ENCODE peak calls at places on chromosomes 1 and 21, in five cellular contexts. One of them, this sample, is unnamed.
A peak's percentile ranks its signal among the peaks of the same experiment; 100 is the strongest.

GRCh38 chr1:238647877-238648276 is 738.5 kb upstream of the CHRM3 start:
- DNase-seq in K562: no peak
- DNase-seq in HepG2: no peak
- DNase-seq in GM12878: no peak
- DNase-seq in H1: no peak
- DNase-seq in this sample: no peak

GRCh38 chr1:203523667-203524066 is 29.7 kb downstream of the OPTC start:
- DNase-seq in H1: no peak
- DNase-seq in HepG2: no peak
- DNase-seq in K562: no peak
- DNase-seq in GM12878: no peak
- DNase-seq in this sample: no peak

GRCh38 chr1:155072531-155073289 is 5.9 kb upstream of the EFNA3 start:
- DNase-seq in HepG2: no peak
- DNase-seq in H1: no peak
- DNase-seq in GM12878: no peak
- DNase-seq in K562: no peak
- DNase-seq in this sample: no peak

GRCh38 chr1:221670081-221670480 is 71.8 kb downstream of the DUSP10 start:
- DNase-seq in H1: no peak
- DNase-seq in HepG2: no peak
- DNase-seq in K562: no peak
- DNase-seq in GM12878: no peak
- DNase-seq in this sample: no peak

GRCh38 chr1:67814121-67814772 is 19.0 kb downstream of the GNG12 start:
- DNase-seq in K562: no peak
- DNase-seq in HepG2: no peak
- DNase-seq in H1: no peak
- DNase-seq in GM12878: no peak
- DNase-seq in this sample: no peak

GRCh38 chr21:35275776-35276175 is 226.7 kb upstream of the RUNX1 start:
- DNase-seq in K562: no peak
- DNase-seq in HepG2: no peak
- DNase-seq in H1: no peak
- DNase-seq in GM12878: no peak
- DNase-seq in this sample: no peak

GRCh38 chr1:1073743-1074587 is at the start of gene RNF223:
- DNase-seq in H1: no peak
- DNase-seq in K562: peak; percentile 38
- DNase-seq in GM12878: no peak
- DNase-seq in HepG2: no peak
- DNase-seq in this sample: no peak

GRCh38 chr1:145719230-145720079 is at the start of gene CD160:
- DNase-seq in K562: no peak
- DNase-seq in HepG2: no peak
- DNase-seq in H1: no peak
- DNase-seq in GM12878: no peak
- DNase-seq in this sample: no peak

GRCh38 chr1:181554465-181554864 is 71.1 kb downstream of the CACNA1E start:
- DNase-seq in H1: no peak
- DNase-seq in GM12878: no peak
- DNase-seq in K562: no peak
- DNase-seq in HepG2: no peak
- DNase-seq in this sample: no peak

GRCh38 chr1:25743164-25744139 is 56.5 kb upstream of the SELENON start:
- DNase-seq in GM12878: no peak
- DNase-seq in H1: peak; percentile 52
- DNase-seq in HepG2: no peak
- DNase-seq in K562: no peak
- DNase-seq in this sample: no peak

GRCh38 chr1:201712387-201713092 is 116.4 kb upstream of the IPO9 start:
- DNase-seq in K562: no peak
- DNase-seq in HepG2: no peak
- DNase-seq in GM12878: no peak
- DNase-seq in H1: no peak
- DNase-seq in this sample: no peak

GRCh38 chr1:199202331-199202730 is 563.5 kb downstream of the PTPRC start:
- DNase-seq in HepG2: no peak
- DNase-seq in K562: no peak
- DNase-seq in GM12878: no peak
- DNase-seq in H1: no peak
- DNase-seq in this sample: peak; percentile 32

GRCh38 chr1:214123061-214123784 is 135.4 kb downstream of the PROX1 start:
- DNase-seq in HepG2: peak; percentile 86
- DNase-seq in H1: no peak
- DNase-seq in K562: peak; percentile 61
- DNase-seq in GM12878: no peak
- DNase-seq in this sample: no peak

GRCh38 chr21:35923971-35924370 is 136.4 kb downstream of the SETD4 start:
- DNase-seq in GM12878: no peak
- DNase-seq in K562: no peak
- DNase-seq in H1: no peak
- DNase-seq in HepG2: no peak
- DNase-seq in this sample: no peak

GRCh38 chr1:24119859-24120756 is 8.2 kb upstream of the MYOM3 start:
- DNase-seq in K562: no peak
- DNase-seq in H1: no peak
- DNase-seq in HepG2: peak; percentile 85
- DNase-seq in GM12878: no peak
- DNase-seq in this sample: no peak

GRCh38 chr21:46621457-46622182 is 13.9 kb upstream of the PRMT2 start:
- DNase-seq in H1: no peak
- DNase-seq in HepG2: peak; percentile 85
- DNase-seq in K562: peak; percentile 1
- DNase-seq in GM12878: no peak
- DNase-seq in this sample: no peak

GRCh38 chr1:186059311-186059710 is 315.7 kb downstream of the TPR start:
- DNase-seq in K562: no peak
- DNase-seq in GM12878: no peak
- DNase-seq in H1: no peak
- DNase-seq in HepG2: no peak
- DNase-seq in this sample: no peak

DNA sequence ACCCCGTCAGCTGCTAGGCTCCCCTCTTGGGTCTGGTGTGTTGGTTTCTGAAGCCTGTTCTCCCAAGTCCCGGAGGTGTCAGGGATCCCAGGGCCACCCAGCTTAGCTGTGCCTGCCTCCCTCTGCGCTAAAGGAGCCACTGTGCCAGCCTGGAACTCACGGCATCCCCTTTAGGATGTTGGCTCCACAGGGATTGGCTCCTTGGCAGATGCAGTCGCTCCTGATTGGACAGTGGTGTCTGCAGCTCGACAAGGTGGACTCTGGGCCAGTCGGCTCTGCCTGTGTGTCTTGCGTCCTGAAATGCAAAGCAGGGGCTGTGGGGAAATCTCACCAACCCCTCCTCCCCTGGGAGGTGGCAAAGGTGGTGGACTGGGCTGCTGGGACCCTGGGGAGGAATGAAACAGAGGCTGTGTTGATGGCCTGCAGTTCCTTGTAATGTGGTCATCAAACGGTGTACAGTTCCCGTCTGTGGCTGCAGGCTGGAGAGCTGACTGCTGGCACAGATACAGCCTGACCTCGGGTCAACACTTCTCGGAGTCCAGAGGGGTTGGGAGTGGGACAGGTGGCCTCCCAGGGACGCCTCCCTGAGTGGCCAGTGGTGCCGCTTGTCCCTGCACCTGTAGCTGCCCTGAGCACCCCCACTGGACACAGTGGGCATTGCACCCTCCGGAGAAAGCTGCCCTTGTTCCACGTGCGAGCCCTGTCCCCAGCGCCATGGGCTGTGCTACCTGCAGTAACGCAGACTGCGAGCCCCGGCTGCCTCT is 11.5 kb upstream of the KCNAB2 start:
- DNase-seq in K562: peak; percentile 82
- DNase-seq in H1: peak; percentile 95
- DNase-seq in GM12878: no peak
- DNase-seq in HepG2: peak; percentile 49
- DNase-seq in this sample: peak; percentile 36
- TF ChIP-seq GABPA in K562: no peak
- TF ChIP-seq GABPA in H1: no peak
- TF ChIP-seq GABPA in GM12878: no peak
- TF ChIP-seq GABPA in HepG2: no peak
- TF ChIP-seq GABPA in this sample: no peak

GRCh38 chr1:14666376-14666775 is 67.9 kb downstream of the KAZN start:
- DNase-seq in HepG2: no peak
- DNase-seq in K562: no peak
- DNase-seq in GM12878: no peak
- DNase-seq in H1: no peak
- DNase-seq in this sample: no peak

GRCh38 chr1:14674030-14674429 is 75.5 kb downstream of the KAZN start:
- DNase-seq in GM12878: no peak
- DNase-seq in H1: no peak
- DNase-seq in HepG2: no peak
- DNase-seq in K562: no peak
- DNase-seq in this sample: no peak

GRCh38 chr1:14672030-14672429 is 73.5 kb downstream of the KAZN start:
- DNase-seq in K562: no peak
- DNase-seq in GM12878: peak; percentile 39
- DNase-seq in H1: no peak
- DNase-seq in HepG2: no peak
- DNase-seq in this sample: no peak

GRCh38 chr1:14663773-14664172 is 65.3 kb downstream of the KAZN start:
- DNase-seq in GM12878: no peak
- DNase-seq in H1: no peak
- DNase-seq in K562: no peak
- DNase-seq in HepG2: no peak
- DNase-seq in this sample: no peak

GRCh38 chr1:14668448-14669029 is 70.1 kb downstream of the KAZN start:
- DNase-seq in GM12878: no peak
- DNase-seq in HepG2: no peak
- DNase-seq in K562: no peak
- DNase-seq in H1: no peak
- DNase-seq in this sample: no peak
- TF ChIP-seq GABPA in GM12878: no peak
- TF ChIP-seq GABPA in HepG2: no peak
- TF ChIP-seq GABPA in K562: no peak
- TF ChIP-seq GABPA in H1: no peak
- TF ChIP-seq GABPA in this sample: no peak

DNA sequence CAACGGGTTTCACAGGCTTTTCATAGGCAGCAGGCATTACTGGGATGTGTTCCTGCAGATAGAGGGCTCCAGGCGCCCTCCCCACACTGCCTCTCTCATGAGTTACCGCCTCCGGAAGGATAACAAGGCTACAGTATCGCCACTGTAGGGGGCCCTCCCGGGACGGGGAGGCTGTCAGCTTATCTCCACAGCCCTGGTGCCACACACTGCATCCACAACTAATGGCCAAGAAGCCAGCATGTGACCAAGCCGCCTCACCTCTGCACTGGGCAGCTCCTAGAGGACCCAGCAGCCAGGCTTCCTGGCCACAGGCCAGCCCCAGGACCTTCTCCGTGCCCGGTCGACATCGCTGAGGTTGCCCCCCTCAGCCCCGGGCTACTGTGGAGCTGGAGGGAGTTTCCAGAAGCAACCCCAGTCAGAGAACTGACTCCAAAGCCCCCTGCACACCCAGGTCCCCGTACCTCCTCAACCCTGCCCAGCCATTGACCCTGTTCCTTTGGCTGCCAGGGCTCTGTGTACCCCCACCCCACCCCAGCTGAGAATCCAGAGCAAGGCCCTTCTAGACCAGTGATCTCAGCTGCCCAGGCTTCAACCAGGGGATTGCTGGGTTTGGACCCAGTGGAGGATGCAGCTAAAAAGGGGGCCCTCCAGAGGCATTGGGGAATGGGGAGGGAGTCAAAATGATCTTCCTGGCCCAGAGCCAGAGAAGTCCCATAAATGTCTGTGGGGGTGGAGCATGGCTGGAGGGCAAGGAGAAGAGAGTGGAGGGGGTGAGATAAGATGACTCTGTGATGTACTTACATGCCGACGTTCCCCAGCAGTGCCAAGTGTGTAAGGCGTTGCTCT is 45.0 kb downstream of the NEK2 start:
- DNase-seq in H1: peak; percentile 66
- DNase-seq in GM12878: no peak
- DNase-seq in HepG2: peak; percentile 83
- DNase-seq in K562: peak; percentile 97
- DNase-seq in this sample: no peak
- TF ChIP-seq GABPA in H1: no peak
- TF ChIP-seq GABPA in GM12878: no peak
- TF ChIP-seq GABPA in HepG2: no peak
- TF ChIP-seq GABPA in K562: peak; percentile 69
- TF ChIP-seq GABPA in this sample: no peak

GRCh38 chr1:226187019-226187322 is 430 bp upstream of the ACBD3 start:
- DNase-seq in K562: no peak
- DNase-seq in GM12878: no peak
- DNase-seq in H1: no peak
- DNase-seq in HepG2: no peak
- DNase-seq in this sample: no peak
- TF ChIP-seq GABPA in K562: peak; percentile 83
- TF ChIP-seq GABPA in GM12878: no peak
- TF ChIP-seq GABPA in H1: no peak
- TF ChIP-seq GABPA in HepG2: no peak
- TF ChIP-seq GABPA in this sample: no peak

This sample was measured in HL-60.